ENCODE peak calls at places on chromosomes 6 and 20, in nine cellular contexts. M is GM20000; A is SK-MEL-5; G is ELR; J is stimulated activated CD4-positive, alpha-beta T cell treated with anti-CD3 and anti-CD28 coated beads, Interleukin-2, amount 100 ng/mL, for 24 hours; F is body of pancreas; S is activated naive CD8-positive, alpha-beta T cell treated with anti-CD3 and anti-CD28 coated beads, Interleukin-2, amount 50 U/mL, for 24 hours; W is HCEC 1CT; Z is cardiac muscle cell. T is an unnamed sample.

GRCh38 chr20:49424536-49424935 is 57.9 kb downstream of the KCNB1 start:
- DNase-seq in M (no peak), A (no peak), G (peak), J (no peak), F (no peak), S (no peak), W (no peak), Z (no peak), T (no peak)

GRCh38 chr6:35359744-35360348 is 17.5 kb downstream of the PPARD start:
- DNase-seq in M (no peak), A (no peak), G (no peak), J (no peak), F (peak), S (no peak), W (no peak), Z (peak), T (peak)

GRCh38 chr20:10524034-10524476 is 89.0 kb downstream of the SLX4IP start:
- DNase-seq in M (no peak), A (no peak), G (no peak), J (no peak), F (peak), S (no peak), W (no peak), Z (peak), T (peak)

GRCh38 chr6:46933751-46934150 is 12.0 kb upstream of the ADGRF5 start:
- DNase-seq in M (no peak), A (peak), G (no peak), J (no peak), F (no peak), S (no peak), W (no peak), Z (no peak), T (no peak)

GRCh38 chr20:63659370-63659769 is 1.3 kb downstream of the RTEL1 start:
- DNase-seq in M (no peak), A (no peak), G (no peak), J (no peak), F (no peak), S (no peak), W (no peak), Z (no peak), T (no peak)

GRCh38 chr6:2542858-2543218 is 207.9 kb downstream of the MYLK4 start:
- DNase-seq in M (no peak), A (peak), G (peak), J (peak), F (peak), S (peak), W (peak), Z (no peak), T (no peak)

GRCh38 chr20:24765316-24766142 is 183.5 kb upstream of the CST7 start:
- DNase-seq in M (no peak), A (no peak), G (no peak), J (no peak), F (peak), S (no peak), W (no peak), Z (no peak), T (no peak)

GRCh38 chr6:30882764-30883475 is 1.4 kb upstream of the DDR1 start:
- DNase-seq in M (peak), A (no peak), G (no peak), J (peak), F (peak), S (peak), W (no peak), Z (peak), T (peak)

GRCh38 chr6:53144802-53145201 is 3.8 kb downstream of the GCM1 start:
- DNase-seq in M (no peak), A (no peak), G (no peak), J (no peak), F (no peak), S (no peak), W (no peak), Z (no peak), T (no peak)

GRCh38 chr6:101290346-101290745 is 103.2 kb upstream of the GRIK2 start:
- DNase-seq in M (no peak), A (no peak), G (no peak), J (no peak), F (no peak), S (no peak), W (peak), Z (no peak), T (peak)

GRCh38 chr6:20117474-20117873 is 94.8 kb downstream of the MBOAT1 start:
- DNase-seq in M (peak), A (no peak), G (no peak), J (no peak), F (no peak), S (peak), W (no peak), Z (peak), T (no peak)

GRCh38 chr6:9979996-9980395 is 434.9 kb downstream of the TFAP2A start:
- DNase-seq in M (no peak), A (no peak), G (no peak), J (no peak), F (no peak), S (no peak), W (no peak), Z (no peak), T (no peak)

GRCh38 chr20:17395729-17396128 is 135.4 kb downstream of the BFSP1 start:
- DNase-seq in M (no peak), A (no peak), G (no peak), J (no peak), F (no peak), S (no peak), W (no peak), Z (no peak), T (no peak)

GRCh38 chr6:141669141-141669540 is 463.6 kb upstream of the GJE1 start:
- DNase-seq in M (no peak), A (no peak), G (no peak), J (no peak), F (no peak), S (no peak), W (no peak), Z (no peak), T (no peak)

GRCh38 chr20:37711001-37711400 is 17.2 kb downstream of the CTNNBL1 start:
- DNase-seq in M (no peak), A (no peak), G (no peak), J (no peak), F (no peak), S (no peak), W (no peak), Z (no peak), T (no peak)

GRCh38 chr6:137297887-137298286 is 78.7 kb upstream of the IFNGR1 start:
- DNase-seq in M (no peak), A (no peak), G (peak), J (no peak), F (peak), S (no peak), W (peak), Z (peak), T (peak)

GRCh38 chr20:41563087-41563486 is 55.1 kb downstream of the CHD6 start:
- DNase-seq in M (no peak), A (no peak), G (peak), J (no peak), F (no peak), S (no peak), W (peak), Z (no peak), T (no peak)

GRCh38 chr6:107132330-107132954 is 17.1 kb upstream of the BEND3 start:
- DNase-seq in M (no peak), A (peak), G (peak), J (peak), F (peak), S (peak), W (peak), Z (peak), T (no peak)

GRCh38 chr6:146881228-146882181 is 282.7 kb downstream of the ADGB start:
- DNase-seq in M (no peak), A (no peak), G (no peak), J (no peak), F (no peak), S (no peak), W (no peak), Z (no peak), T (no peak)

T was measured in foreskin fibroblast.